ENCODE peak calls at places on chromosome 22, in five cellular contexts. T is AG09309, M is NCI-H1417, F is EH, R is H54. K is an unnamed sample.

GRCh38 chr22:28112548-28113043 is 193.5 kb upstream of the PITPNB start:
- DNase-seq in T (peak), M (peak), F (peak), R (no peak), K (no peak)

GRCh38 chr22:47552541-47553205 is 790.2 kb downstream of the TBC1D22A start:
- DNase-seq in T (no peak), M (no peak), F (no peak), R (no peak), K (no peak)

GRCh38 chr22:22080270-22080669 is 97.7 kb upstream of the TOP3B start:
- DNase-seq in T (no peak), M (no peak), F (no peak), R (no peak), K (no peak)

GRCh38 chr22:45278125-45278524 is 6.6 kb upstream of the UPK3A start:
- DNase-seq in T (no peak), M (no peak), F (no peak), R (no peak), K (no peak)

GRCh38 chr22:19773470-19774040 is 13.0 kb downstream of the TBX1 start:
- DNase-seq in T (no peak), M (no peak), F (no peak), R (no peak), K (no peak)

GRCh38 chr22:46075764-46076531 is 74.4 kb upstream of the PPARA start:
- DNase-seq in T (no peak), M (no peak), F (peak), R (no peak), K (no peak)

GRCh38 chr22:19325296-19325950 is 33.9 kb upstream of the CLTCL1 start:
- DNase-seq in T (no peak), M (no peak), F (peak), R (no peak), K (no peak)

GRCh38 chr22:43186272-43187170 is at the start of gene TTLL12:
- DNase-seq in T (no peak), M (peak), F (peak), R (no peak), K (no peak)

GRCh38 chr22:38218661-38219331 is 17.0 kb downstream of the MAFF start:
- DNase-seq in T (peak), M (no peak), F (peak), R (peak), K (no peak)

GRCh38 chr22:26172389-26172990 is 3.2 kb downstream of the SEZ6L start:
- DNase-seq in T (no peak), M (peak), F (peak), R (peak), K (peak)

GRCh38 chr22:48555606-48556005 is 1272.1 kb downstream of the BRD1 start:
- DNase-seq in T (no peak), M (no peak), F (no peak), R (no peak), K (no peak)

GRCh38 chr22:47858773-47859306 is 1096.4 kb downstream of the TBC1D22A start:
- DNase-seq in T (no peak), M (no peak), F (no peak), R (no peak), K (no peak)

GRCh38 chr22:46547883-46548244 is 10.4 kb upstream of the CELSR1 start:
- DNase-seq in T (peak), M (no peak), F (peak), R (peak), K (no peak)

GRCh38 chr22:41966607-41967240 is 2.5 kb upstream of the SEPTIN3 start:
- DNase-seq in T (peak), M (peak), F (peak), R (no peak), K (no peak)

GRCh38 chr22:31075961-31076360 is 5.2 kb upstream of the SMTN start:
- DNase-seq in T (peak), M (no peak), F (peak), R (no peak), K (no peak)

GRCh38 chr22:32255726-32256125 is 579 bp upstream of the SLC5A4 start:
- DNase-seq in T (no peak), M (no peak), F (no peak), R (no peak), K (no peak)

GRCh38 chr22:33210129-33210784 is 152.1 kb upstream of the SYN3 start:
- DNase-seq in T (no peak), M (peak), F (peak), R (peak), K (no peak)

GRCh38 chr22:46770726-46771125 is 8.3 kb downstream of the TBC1D22A start:
- DNase-seq in T (no peak), M (no peak), F (no peak), R (no peak), K (no peak)

GRCh38 chr22:39717099-39717498 is 146.5 kb downstream of the CACNA1I start:
- DNase-seq in T (no peak), M (no peak), F (no peak), R (no peak), K (no peak)

GRCh38 chr22:38122616-38123015 is 12.1 kb upstream of the BAIAP2L2 start:
- DNase-seq in T (no peak), M (no peak), F (no peak), R (no peak), K (no peak)

GRCh38 chr22:33648478-33648877 is 271.8 kb downstream of the LARGE1 start:
- DNase-seq in T (no peak), M (no peak), F (no peak), R (no peak), K (no peak)

GRCh38 chr22:23884133-23884532 is 10.1 kb upstream of the MIF start:
- DNase-seq in T (no peak), M (no peak), F (no peak), R (no peak), K (no peak)

GRCh38 chr22:18091916-18092526 is 14.2 kb downstream of the PEX26 start:
- DNase-seq in T (no peak), M (no peak), F (peak), R (peak), K (no peak)

GRCh38 chr22:42924436-42924835 is 67.4 kb upstream of the ARFGAP3 start:
- DNase-seq in T (no peak), M (no peak), F (no peak), R (no peak), K (no peak)

GRCh38 chr22:42026705-42027104 is 28.1 kb downstream of the WBP2NL start:
- DNase-seq in T (no peak), M (no peak), F (no peak), R (no peak), K (no peak)

GRCh38 chr22:35900483-35901168 is 128.0 kb downstream of the RBFOX2 start:
- DNase-seq in T (no peak), M (no peak), F (peak), R (no peak), K (no peak)

GRCh38 chr22:49392841-49393510 is 434.7 kb downstream of the BRD1 start:
- DNase-seq in T (no peak), M (no peak), F (no peak), R (no peak), K (no peak)

GRCh38 chr22:47395481-47395880 is 633.0 kb downstream of the TBC1D22A start:
- DNase-seq in T (no peak), M (peak), F (no peak), R (no peak), K (no peak)

GRCh38 chr22:20312396-20313191 is 7.3 kb downstream of the DGCR6L start:
- DNase-seq in T (no peak), M (no peak), F (no peak), R (no peak), K (no peak)

GRCh38 chr22:41598081-41598480 is 8.4 kb upstream of the PMM1 start:
- DNase-seq in T (no peak), M (no peak), F (peak), R (peak), K (no peak)

GRCh38 chr22:27761652-27762051 is 39.9 kb downstream of the MN1 start:
- DNase-seq in T (no peak), M (no peak), F (no peak), R (no peak), K (no peak)

GRCh38 chr22:30312053-30312452 is 14.7 kb downstream of the TBC1D10A start:
- DNase-seq in T (no peak), M (no peak), F (peak), R (peak), K (no peak)